ENCODE peak calls at places on chromosomes 11 and 22, in ten cellular contexts. I, N, V, X, M, O, L, Q, J and H are unnamed samples.

GRCh38 chr22:27851974-27852713 is 50.6 kb upstream of the MN1 start:
- DNase-seq in X (peak), V (no peak), O (no peak), J (no peak), Q (no peak), L (no peak), I (no peak), N (no peak), M (no peak), H (no peak)

GRCh38 chr11:120173771-120174170 is 35.9 kb upstream of the TRIM29 start:
- DNase-seq in Q (no peak), N (no peak), V (no peak), M (no peak), J (peak), I (no peak), L (no peak), O (no peak), X (no peak), H (no peak)

GRCh38 chr22:33757041-33757440 is 163.2 kb downstream of the LARGE1 start:
- DNase-seq in M (no peak), Q (no peak), L (no peak), O (no peak), J (no peak), V (no peak), I (no peak), X (no peak), N (no peak), H (no peak)

GRCh38 chr11:118618115-118618990 is 10.9 kb downstream of the PHLDB1 start:
- DNase-seq in L (no peak), O (peak), V (peak), J (peak), I (peak), N (no peak), M (no peak), Q (no peak), X (peak), H (no peak)

GRCh38 chr11:64263021-64263946 is 12.0 kb downstream of the PLCB3 start:
- DNase-seq in M (no peak), O (no peak), V (peak), I (no peak), J (no peak), L (no peak), Q (no peak), X (peak), N (no peak), H (no peak)

GRCh38 chr11:94815705-94816344 is 47.7 kb downstream of the AMOTL1 start:
- DNase-seq in V (no peak), N (no peak), I (no peak), X (peak), M (no peak), Q (no peak), J (no peak), L (no peak), O (no peak), H (no peak)

GRCh38 chr22:48939441-48940265 is 888.0 kb downstream of the BRD1 start:
- DNase-seq in L (no peak), V (peak), N (no peak), O (no peak), M (no peak), Q (no peak), J (no peak), I (no peak), X (no peak), H (no peak)

GRCh38 chr11:19164881-19165280 is 36.9 kb downstream of the CSRP3 start:
- DNase-seq in J (no peak), L (no peak), O (no peak), I (no peak), V (no peak), N (no peak), X (no peak), M (no peak), Q (no peak), H (no peak)

GRCh38 chr11:23509023-23509422 is 648.7 kb upstream of the CCDC179 start:
- DNase-seq in L (no peak), Q (no peak), X (peak), V (no peak), I (no peak), N (peak), J (no peak), M (no peak), O (no peak), H (no peak)

GRCh38 chr11:64058494-64058893 is 22.8 kb downstream of the FLRT1 start:
- DNase-seq in I (peak), L (no peak), N (no peak), M (no peak), V (no peak), X (no peak), O (no peak), Q (no peak), J (no peak), H (no peak)

GRCh38 chr22:38513063-38513462 is 7.0 kb upstream of the DDX17 start:
- DNase-seq in X (no peak), V (no peak), L (no peak), J (no peak), N (no peak), Q (peak), M (no peak), I (no peak), O (no peak), H (peak)

GRCh38 chr11:1236316-1237127 is 13.7 kb downstream of the MUC5B start:
- DNase-seq in N (no peak), O (peak), Q (no peak), L (no peak), X (no peak), V (peak), I (no peak), J (no peak), M (no peak), H (no peak)

GRCh38 chr11:94602430-94603372 is 35.5 kb downstream of the PIWIL4 start:
- DNase-seq in O (peak), J (peak), L (no peak), V (peak), N (peak), M (peak), Q (no peak), I (peak), X (peak), H (peak)

GRCh38 chr11:131888230-131888826 is 517.9 kb downstream of the NTM start:
- DNase-seq in J (peak), L (no peak), V (no peak), O (no peak), Q (no peak), M (no peak), X (peak), N (no peak), I (no peak), H (no peak)

GRCh38 chr22:37309221-37310074 is 27.1 kb downstream of the CYTH4 start:
- DNase-seq in Q (peak), L (no peak), M (no peak), J (no peak), N (no peak), V (peak), O (no peak), X (no peak), I (no peak), H (peak)

GRCh38 chr11:12110201-12110713 is at the start of gene MICAL2:
- DNase-seq in I (peak), V (peak), O (peak), Q (peak), L (peak), J (peak), M (peak), X (peak), N (no peak), H (peak)
- TF ChIP-seq CTCF in I (no peak), V (no peak), O (no peak), Q (no peak), L (no peak), J (no peak), M (no peak), X (no peak), N (no peak), H (no peak)

GRCh38 chr11:76281558-76281906 is 75.2 kb upstream of the WNT11 start:
- DNase-seq in X (no peak), J (no peak), M (no peak), N (no peak), Q (no peak), I (no peak), O (no peak), V (no peak), L (no peak), H (no peak)

GRCh38 chr11:76279651-76280050 is 73.3 kb upstream of the WNT11 start:
- DNase-seq in I (no peak), L (no peak), X (no peak), V (no peak), Q (no peak), N (no peak), M (no peak), J (no peak), O (no peak), H (no peak)

GRCh38 chr11:76280151-76280881 is 74.0 kb upstream of the WNT11 start:
- DNase-seq in J (no peak), I (no peak), V (no peak), Q (no peak), M (no peak), X (no peak), O (no peak), N (no peak), L (no peak), H (no peak)

GRCh38 chr11:76282106-76282630 is 75.9 kb upstream of the WNT11 start:
- DNase-seq in I (no peak), L (no peak), M (no peak), J (no peak), X (no peak), V (no peak), O (no peak), Q (no peak), N (no peak), H (no peak)

DNA sequence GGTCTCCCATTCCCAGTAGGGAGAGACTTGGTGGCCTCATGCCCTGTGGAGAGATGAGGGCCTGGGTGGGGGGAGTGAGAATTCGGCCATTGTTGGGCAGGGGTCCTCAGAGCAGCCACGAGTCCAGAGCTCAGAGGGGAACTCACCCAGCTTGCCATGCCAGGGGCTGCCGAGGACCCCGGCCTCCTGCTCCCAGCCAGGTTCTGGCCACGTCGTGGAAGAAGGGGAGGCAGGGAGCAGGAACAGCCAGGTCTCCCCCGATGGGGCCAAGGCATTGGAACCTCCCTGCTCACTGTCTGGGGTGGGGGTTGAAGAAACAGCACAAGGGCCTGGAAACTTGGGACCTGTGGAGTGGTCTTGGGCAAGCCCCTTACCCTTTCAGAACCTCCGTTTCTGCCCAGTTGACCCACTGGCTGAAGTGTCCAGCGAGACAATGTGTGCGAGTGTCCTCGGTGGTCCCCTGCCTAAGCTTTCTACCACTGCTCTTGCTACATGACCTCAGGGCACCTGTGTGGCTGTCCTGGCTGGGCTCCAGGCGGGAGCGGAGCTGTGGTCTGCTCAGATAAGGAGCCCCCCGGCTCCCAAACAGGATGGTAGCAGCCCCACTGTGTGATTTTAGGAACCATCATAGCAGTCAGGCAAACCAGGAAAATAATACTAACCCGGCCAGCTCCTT is 74.7 kb upstream of the WNT11 start:
- DNase-seq in L (no peak), Q (no peak), X (no peak), M (no peak), I (no peak), O (no peak), J (no peak), N (no peak), V (no peak), H (no peak)
- TF ChIP-seq CTCF in L (no peak), Q (no peak), X (no peak), M (no peak), I (no peak), O (no peak), J (no peak), N (no peak), V (no peak), H (no peak)

DNA sequence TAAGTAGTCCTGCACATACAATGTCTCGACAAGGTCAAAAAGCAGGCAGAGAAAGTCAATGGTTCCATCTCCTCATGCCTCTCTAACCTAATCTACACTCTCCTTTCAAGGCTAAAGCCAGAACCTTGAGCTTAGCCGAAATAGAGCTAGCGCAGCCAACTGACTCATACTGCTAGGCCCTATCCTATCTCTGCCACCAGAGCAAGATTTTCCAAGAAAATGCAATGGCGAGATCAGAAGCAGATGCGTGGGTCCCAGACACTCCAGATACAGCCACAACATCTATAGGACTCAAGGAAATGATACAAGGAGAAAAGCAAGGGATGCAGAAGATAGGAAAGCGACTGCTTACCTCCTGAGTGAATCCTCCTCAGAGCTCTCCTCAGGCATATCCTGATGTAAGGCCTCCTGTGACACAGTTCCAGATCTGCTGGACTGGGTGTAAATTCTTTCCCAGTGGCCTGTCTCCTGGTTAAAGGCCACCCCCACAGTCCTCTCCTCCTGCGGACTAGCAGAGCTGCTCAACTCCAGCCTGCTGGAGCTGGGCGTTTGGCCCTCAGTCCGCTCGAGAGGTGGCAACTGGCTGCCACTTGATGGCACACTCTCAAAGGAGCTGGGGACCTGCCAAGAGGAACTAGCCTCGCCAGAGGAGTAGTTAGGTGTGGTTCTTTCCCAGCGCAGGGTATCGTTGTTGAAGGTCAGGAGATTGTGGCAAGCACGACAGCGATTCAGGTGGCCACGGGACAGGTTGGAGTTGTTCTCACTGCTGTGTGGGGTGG is 52.0 kb downstream of the AMBRA1 start:
- DNase-seq in V (peak), I (peak), J (no peak), O (no peak), N (no peak), M (no peak), X (no peak), Q (no peak), L (no peak), H (no peak)
- TF ChIP-seq CTCF in V (no peak), I (peak), J (no peak), O (no peak), N (no peak), M (no peak), X (no peak), Q (no peak), L (peak), H (no peak)

DNA sequence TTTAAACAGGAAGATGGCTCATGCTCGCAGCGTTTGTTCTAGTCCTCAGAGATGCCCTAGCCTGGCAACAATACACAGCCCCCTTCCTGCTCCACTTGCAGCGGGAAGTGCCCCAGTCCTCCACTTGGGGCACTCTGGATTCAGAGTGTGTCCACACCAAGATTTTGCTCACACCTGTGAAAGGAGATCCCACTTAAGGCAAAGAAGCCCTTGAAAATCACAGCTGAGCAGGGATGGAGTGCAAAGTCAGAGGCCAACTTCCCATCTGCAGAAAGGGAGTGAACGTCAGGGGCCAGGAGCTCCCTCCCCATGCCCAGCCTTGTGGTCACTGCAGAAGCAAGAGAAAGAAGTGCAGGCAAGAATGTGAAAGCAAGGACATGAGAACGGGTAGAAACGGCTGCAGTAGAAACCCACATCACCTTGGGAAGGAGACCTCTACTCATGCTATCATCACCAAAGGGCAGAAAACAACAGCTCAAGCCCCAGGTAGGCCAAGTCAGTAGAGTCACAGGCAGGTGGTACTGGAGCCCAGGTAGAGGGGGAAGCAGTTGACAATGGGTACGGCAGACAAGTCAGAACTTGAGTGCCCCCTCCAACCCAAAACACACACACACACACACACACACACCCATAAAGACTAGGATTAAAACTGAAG is 157.4 kb downstream of the BUD13 start:
- DNase-seq in I (no peak), N (no peak), M (no peak), X (no peak), O (no peak), V (no peak), J (no peak), L (no peak), Q (no peak), H (no peak)
- TF ChIP-seq CTCF in I (no peak), N (no peak), M (no peak), X (no peak), O (no peak), V (no peak), J (no peak), L (no peak), Q (no peak), H (no peak)

GRCh38 chr11:4181780-4182721 is 87.5 kb downstream of the RRM1 start:
- DNase-seq in J (peak), L (no peak), I (peak), O (peak), M (no peak), N (peak), V (peak), Q (peak), X (peak), H (peak)
- TF ChIP-seq CTCF in J (peak), L (peak), I (peak), O (peak), M (no peak), N (peak), V (peak), Q (peak), X (peak), H (peak)

GRCh38 chr11:61332266-61332822 is 561 bp downstream of the DDB1 start:
- DNase-seq in I (no peak), X (peak), O (no peak), N (no peak), M (no peak), J (peak), V (no peak), L (no peak), Q (peak), H (no peak)

GRCh38 chr11:61334434-61335354 is 1.7 kb downstream of the TKFC start:
- DNase-seq in N (no peak), O (peak), I (no peak), M (no peak), J (peak), X (peak), Q (no peak), L (no peak), V (no peak), H (no peak)

GRCh38 chr11:61331636-61332035 is 1.3 kb downstream of the DDB1 start:
- DNase-seq in L (no peak), O (no peak), V (no peak), Q (no peak), N (no peak), J (peak), X (no peak), I (no peak), M (no peak), H (no peak)

GRCh38 chr11:61333638-61334433 is 808 bp downstream of the TKFC start:
- DNase-seq in O (no peak), N (no peak), X (no peak), L (no peak), J (no peak), V (no peak), M (no peak), Q (no peak), I (no peak), H (no peak)

GRCh38 chr11:61332823-61333637 is at the start of the genes DDB1 and TKFC:
- DNase-seq in Q (peak), O (peak), I (peak), J (peak), M (peak), X (peak), N (no peak), L (peak), V (peak), H (peak)
- TF ChIP-seq CTCF in Q (no peak), O (peak), I (no peak), J (no peak), M (peak), X (no peak), N (no peak), L (peak), V (no peak), H (no peak)

DNA sequence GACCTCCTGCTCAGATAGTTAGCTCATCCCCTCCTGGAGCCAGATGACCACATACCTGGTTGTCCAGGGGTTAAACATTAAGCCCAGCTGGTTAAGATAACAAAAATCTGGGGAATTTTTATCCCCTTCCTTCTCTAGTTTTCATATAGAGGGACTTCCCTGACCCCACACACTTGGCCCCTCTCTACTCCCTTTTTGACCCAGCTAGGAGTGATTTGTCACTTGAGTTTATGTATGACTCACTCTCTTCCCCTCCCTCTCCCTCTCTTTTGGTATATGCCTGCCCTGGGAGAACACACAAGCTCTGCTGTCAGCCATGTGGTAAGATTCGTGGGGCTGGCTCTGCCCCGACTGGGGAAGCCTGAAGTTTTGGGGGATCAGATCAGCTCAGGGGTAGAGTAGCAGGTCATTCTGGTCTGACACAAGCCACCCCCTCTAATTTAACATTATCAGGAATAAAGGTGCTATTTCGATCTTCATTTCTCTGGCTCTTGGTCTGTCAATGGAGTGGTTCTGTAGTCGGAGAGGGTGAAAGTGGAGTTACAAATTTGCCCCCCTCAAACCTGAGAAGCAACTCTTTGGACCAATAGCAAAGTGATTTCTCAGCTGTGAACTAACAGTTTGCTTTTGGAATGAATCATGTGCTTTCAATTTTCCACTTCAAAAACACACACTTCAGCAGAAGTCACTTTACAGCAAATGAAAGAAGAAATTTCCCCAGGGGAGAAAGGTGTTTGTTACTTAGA is 415.3 kb upstream of the CADM1 start:
- DNase-seq in Q (peak), V (no peak), J (no peak), N (peak), X (no peak), L (no peak), M (no peak), I (no peak), O (no peak), H (peak)
- TF ChIP-seq CTCF in Q (no peak), V (no peak), J (no peak), N (no peak), X (no peak), L (no peak), M (no peak), I (no peak), O (no peak), H (no peak)